ENCODE peak calls at places on chromosome 7, in seven cellular contexts. M is glutamatergic neuron, E is WTC11, T is NB4, U is OCI-LY7, F is MM.1S, N is heart right ventricle. A is an unnamed sample.

GRCh38 chr7:55017841-55018240 is 976 bp upstream of the EGFR start:
- DNase-seq in F (no peak), N (no peak), M (no peak), U (no peak), E (no peak), T (no peak), A (no peak)

GRCh38 chr7:63899691-63900393 is 98.8 kb upstream of the ZNF722 start:
- DNase-seq in F (peak; percentile 9), U (no peak), E (no peak), T (peak; percentile 82), M (no peak), N (peak; percentile 90), A (peak; percentile 74)

GRCh38 chr7:18610331-18610948 is 114.9 kb downstream of the HDAC9 start:
- DNase-seq in M (no peak), N (no peak), E (peak; percentile 12), F (peak; percentile 30), T (peak; percentile 48), U (peak; percentile 46), A (no peak)

GRCh38 chr7:145539910-145540309 is 576.7 kb upstream of the CNTNAP2 start:
- DNase-seq in F (no peak), M (no peak), T (no peak), E (no peak), U (no peak), N (no peak), A (no peak)

GRCh38 chr7:117212969-117213877 is 109.6 kb downstream of the WNT2 start:
- DNase-seq in F (peak; percentile 67), U (peak; percentile 49), M (peak; percentile 75), E (peak; percentile 73), N (peak; percentile 47), T (peak; percentile 69), A (peak; percentile 67)

GRCh38 chr7:129375221-129375938 is 58.9 kb upstream of the STRIP2 start:
- DNase-seq in M (no peak), N (no peak), E (peak; percentile 40), U (no peak), F (no peak), T (no peak), A (no peak)

GRCh38 chr7:109873296-109873695 is 1217.6 kb upstream of the LRRN3 start:
- DNase-seq in U (no peak), E (no peak), M (no peak), T (no peak), N (no peak), F (no peak), A (no peak)

GRCh38 chr7:75819711-75820110 is 6.1 kb upstream of the CCL24 start:
- DNase-seq in E (no peak), N (no peak), T (peak; percentile 59), M (no peak), F (no peak), U (no peak), A (no peak)

GRCh38 chr7:47516985-47517590 is 64.8 kb downstream of the TNS3 start:
- DNase-seq in U (no peak), F (no peak), E (no peak), M (no peak), T (no peak), N (no peak), A (no peak)

GRCh38 chr7:142797799-142798377 is 27.1 kb downstream of the PRSS2 start:
- DNase-seq in F (no peak), N (no peak), E (no peak), U (peak; percentile 54), T (no peak), M (no peak), A (peak; percentile 62)

GRCh38 chr7:37359662-37360444 is 88.8 kb downstream of the ELMO1 start:
- DNase-seq in E (no peak), U (no peak), N (no peak), F (no peak), M (no peak), T (no peak), A (peak; percentile 43)

GRCh38 chr7:3722396-3722846 is 421.4 kb downstream of the SDK1 start:
- DNase-seq in M (peak; percentile 77), U (peak; percentile 35), N (no peak), E (peak; percentile 81), F (no peak), T (peak; percentile 18), A (peak; percentile 59)

DNA sequence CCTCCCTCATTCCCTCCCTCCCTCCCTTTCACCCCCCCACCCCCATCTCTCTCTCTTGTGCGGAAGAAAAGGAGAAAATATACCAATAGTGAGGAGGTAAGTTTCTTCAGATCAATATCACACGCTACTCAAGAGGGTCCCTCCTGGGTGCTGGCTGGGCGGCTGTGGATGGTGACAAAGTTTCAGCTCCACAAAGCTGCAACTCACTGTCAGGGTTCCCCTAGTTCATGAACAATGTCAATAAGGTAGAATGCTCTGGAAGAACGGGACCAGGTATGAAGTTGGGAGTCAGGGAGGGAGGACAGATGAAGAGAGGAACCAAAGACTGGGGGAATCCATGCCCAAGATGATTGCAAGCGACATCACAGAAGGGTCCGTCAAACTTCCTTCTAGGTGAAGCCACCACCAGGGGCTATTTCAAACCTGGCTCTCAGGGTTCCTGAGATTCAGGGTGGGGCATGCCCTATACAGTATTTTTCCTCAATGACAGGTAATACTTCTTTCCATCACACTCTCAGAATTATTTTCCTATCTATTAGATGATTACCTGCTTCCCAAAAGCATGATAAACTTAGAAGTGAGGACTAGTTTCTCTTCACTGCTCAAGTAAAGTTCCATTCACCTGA is 1.4 kb upstream of the PDE1C start:
- DNase-seq in N (no peak), T (no peak), M (no peak), E (no peak), U (no peak), F (no peak), A (no peak)
- TF ChIP-seq CTCF in N (no peak), T (no peak), M (no peak), E (no peak), U (no peak), F (no peak), A (no peak)

GRCh38 chr7:92403760-92404074 is 43.6 kb upstream of the GATAD1 start:
- DNase-seq in E (no peak), M (no peak), N (no peak), U (no peak), F (no peak), T (peak; percentile 19), A (no peak)

GRCh38 chr7:92402920-92403759 is 44.1 kb upstream of the GATAD1 start:
- DNase-seq in M (no peak), T (no peak), N (no peak), E (no peak), U (no peak), F (no peak), A (no peak)

GRCh38 chr7:92400013-92400412 is 47.3 kb upstream of the GATAD1 start:
- DNase-seq in N (no peak), U (no peak), F (no peak), M (no peak), T (no peak), E (no peak), A (no peak)

GRCh38 chr7:92409357-92409756 is 37.9 kb upstream of the GATAD1 start:
- DNase-seq in N (no peak), U (no peak), M (no peak), T (no peak), E (no peak), F (no peak), A (no peak)

DNA sequence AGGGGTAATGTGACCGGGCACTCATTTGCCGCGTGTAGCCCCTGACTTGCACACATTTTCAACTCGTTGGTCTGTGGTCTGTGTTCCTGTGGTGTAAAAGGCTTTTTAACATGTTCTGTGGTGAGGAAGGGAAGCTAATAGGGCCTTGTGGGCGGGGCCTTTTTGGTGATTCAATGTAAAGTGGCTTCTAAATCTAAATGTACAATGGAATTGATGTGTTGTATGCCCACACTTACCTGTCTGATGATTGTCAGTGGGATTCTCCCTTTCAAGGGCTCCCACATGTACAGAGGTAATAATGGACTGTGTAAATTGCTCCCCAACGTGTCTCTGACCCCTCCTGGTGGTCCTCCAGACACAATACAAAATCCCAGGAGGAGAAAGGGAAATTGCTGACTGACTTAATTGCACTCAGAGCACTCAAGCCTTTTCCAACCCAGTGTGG is 43.1 kb upstream of the GATAD1 start:
- DNase-seq in E (no peak), M (no peak), U (no peak), F (no peak), N (no peak), T (peak; percentile 89), A (peak; percentile 82)
- TF ChIP-seq CTCF in E (no peak), M (no peak), U (peak; percentile 40), F (no peak), N (no peak), T (peak; percentile 22), A (no peak)

DNA sequence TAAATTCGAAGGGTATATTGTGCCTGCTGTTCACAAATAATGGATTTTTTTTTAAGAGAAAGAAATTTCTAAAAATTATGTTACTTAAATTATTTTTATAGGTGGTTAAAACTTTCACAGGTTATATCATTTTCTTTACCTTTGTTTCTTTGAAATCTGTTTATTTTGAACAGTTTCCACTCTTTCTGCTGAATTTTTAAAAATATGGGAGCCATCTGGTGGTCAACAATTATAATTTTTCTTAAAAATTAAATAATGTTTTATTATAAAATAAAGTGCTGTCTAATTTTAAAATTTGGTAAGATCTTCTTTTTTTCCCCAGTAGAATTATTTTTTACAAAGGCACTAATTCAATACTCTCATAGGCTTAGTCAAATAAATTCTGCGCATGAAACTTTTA is 263.9 kb downstream of the ETV1 start:
- DNase-seq in M (no peak), E (no peak), U (no peak), N (no peak), F (no peak), T (no peak), A (no peak)
- TF ChIP-seq CTCF in M (peak; percentile 12), E (no peak), U (no peak), N (no peak), F (no peak), T (no peak), A (no peak)

GRCh38 chr7:44141221-44141850 is at the start of gene MYL7:
- DNase-seq in U (no peak), T (no peak), M (peak; percentile 6), N (no peak), F (no peak), E (no peak), A (no peak)

GRCh38 chr7:44142028-44142427 is 896 bp upstream of the MYL7 start:
- DNase-seq in M (peak; percentile 13), N (no peak), E (no peak), T (no peak), U (no peak), F (no peak), A (no peak)

GRCh38 chr7:44138698-44139097 is 2.4 kb downstream of the MYL7 start:
- DNase-seq in M (no peak), E (no peak), N (no peak), U (no peak), F (no peak), T (no peak), A (no peak)

GRCh38 chr7:44140341-44140740 is 791 bp downstream of the MYL7 start:
- DNase-seq in T (no peak), U (no peak), E (no peak), M (no peak), N (no peak), F (no peak), A (no peak)

DNA sequence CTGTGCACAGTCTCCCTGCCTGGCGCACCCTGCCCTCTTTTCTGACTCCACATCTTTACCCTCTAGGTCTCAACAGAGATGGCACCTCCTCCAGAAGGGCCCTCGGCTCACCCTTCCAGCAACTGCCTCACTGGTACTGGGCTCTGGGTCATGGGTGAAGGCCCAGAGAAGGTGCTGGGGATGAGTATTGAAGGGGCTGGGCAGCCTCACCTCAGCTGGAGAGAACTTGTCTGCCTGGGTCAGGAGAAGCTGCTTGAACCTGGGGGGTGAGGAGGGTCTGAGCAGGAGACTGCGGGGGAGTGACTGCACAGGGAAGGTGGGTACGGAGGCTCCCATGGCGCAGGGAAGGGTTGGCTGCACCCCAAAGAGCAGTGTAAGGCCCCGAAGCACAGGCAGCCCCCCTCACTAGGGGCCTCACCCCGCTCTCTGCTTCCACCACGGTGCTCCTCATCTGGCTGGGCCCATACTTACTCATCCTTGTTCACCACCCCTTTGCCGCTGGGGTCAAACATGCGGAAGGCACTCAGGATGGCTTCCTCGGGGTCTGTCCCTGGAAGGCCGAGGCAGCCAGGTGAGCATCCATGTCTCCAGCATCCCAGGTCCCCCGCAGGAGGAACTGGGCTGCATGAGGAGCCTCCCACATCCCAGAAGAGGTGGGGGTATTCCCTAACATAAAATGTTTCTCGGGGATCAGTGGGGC is 1.7 kb downstream of the MYL7 start:
- DNase-seq in E (no peak), T (no peak), F (no peak), M (no peak), N (no peak), U (no peak), A (no peak)
- TF ChIP-seq CTCF in E (no peak), T (no peak), F (no peak), M (no peak), N (no peak), U (no peak), A (no peak)